ENCODE peak calls at places on chromosomes 13 and 19, in five cellular contexts. X is cardiac muscle cell, C is MCF 10A, T is GM23338, J is right lobe of liver. Z is an unnamed sample.

GRCh38 chr19:15836345-15836594 is 20.8 kb upstream of the OR10H1 start:
- DNase-seq in X (no peak), C (no peak), T (no peak), J (no peak), Z (no peak)

GRCh38 chr13:87792878-87793277 is 121.7 kb downstream of the SLITRK5 start:
- DNase-seq in X (no peak), C (no peak), T (peak), J (no peak), Z (no peak)

GRCh38 chr13:25292301-25292700 is 5.0 kb upstream of the MTMR6 start:
- DNase-seq in X (peak), C (no peak), T (peak), J (no peak), Z (no peak)

GRCh38 chr13:98549006-98549727 is 27.7 kb downstream of the STK24 start:
- DNase-seq in X (peak), C (peak), T (no peak), J (no peak), Z (no peak)

GRCh38 chr13:41905600-41906254 is 55.2 kb downstream of the VWA8 start:
- DNase-seq in X (peak), C (peak), T (peak), J (no peak), Z (peak)

GRCh38 chr13:30681489-30682242 is 53.7 kb upstream of the ALOX5AP start:
- DNase-seq in X (peak), C (no peak), T (no peak), J (no peak), Z (no peak)

GRCh38 chr13:80452279-80452678 is 111.4 kb upstream of the SPRY2 start:
- DNase-seq in X (no peak), C (no peak), T (no peak), J (no peak), Z (no peak)

GRCh38 chr13:49421391-49421790 is 22.5 kb downstream of the CAB39L start:
- DNase-seq in X (peak), C (peak), T (peak), J (peak), Z (no peak)

GRCh38 chr19:7200739-7201138 is 93.5 kb downstream of the INSR start:
- DNase-seq in X (no peak), C (peak), T (no peak), J (no peak), Z (no peak)

GRCh38 chr13:35146686-35147085 is 204.6 kb downstream of the NBEA start:
- DNase-seq in X (no peak), C (no peak), T (no peak), J (no peak), Z (no peak)

GRCh38 chr13:76647550-76647949 is 238.7 kb downstream of the KCTD12 start:
- DNase-seq in X (no peak), C (no peak), T (no peak), J (no peak), Z (no peak)

GRCh38 chr19:4139614-4140236 is 13.7 kb upstream of the CREB3L3 start:
- DNase-seq in X (peak), C (peak), T (peak), J (peak), Z (no peak)

GRCh38 chr13:51928231-51928630 is 66.5 kb downstream of the CCDC70 start:
- DNase-seq in X (no peak), C (no peak), T (no peak), J (no peak), Z (no peak)

DNA sequence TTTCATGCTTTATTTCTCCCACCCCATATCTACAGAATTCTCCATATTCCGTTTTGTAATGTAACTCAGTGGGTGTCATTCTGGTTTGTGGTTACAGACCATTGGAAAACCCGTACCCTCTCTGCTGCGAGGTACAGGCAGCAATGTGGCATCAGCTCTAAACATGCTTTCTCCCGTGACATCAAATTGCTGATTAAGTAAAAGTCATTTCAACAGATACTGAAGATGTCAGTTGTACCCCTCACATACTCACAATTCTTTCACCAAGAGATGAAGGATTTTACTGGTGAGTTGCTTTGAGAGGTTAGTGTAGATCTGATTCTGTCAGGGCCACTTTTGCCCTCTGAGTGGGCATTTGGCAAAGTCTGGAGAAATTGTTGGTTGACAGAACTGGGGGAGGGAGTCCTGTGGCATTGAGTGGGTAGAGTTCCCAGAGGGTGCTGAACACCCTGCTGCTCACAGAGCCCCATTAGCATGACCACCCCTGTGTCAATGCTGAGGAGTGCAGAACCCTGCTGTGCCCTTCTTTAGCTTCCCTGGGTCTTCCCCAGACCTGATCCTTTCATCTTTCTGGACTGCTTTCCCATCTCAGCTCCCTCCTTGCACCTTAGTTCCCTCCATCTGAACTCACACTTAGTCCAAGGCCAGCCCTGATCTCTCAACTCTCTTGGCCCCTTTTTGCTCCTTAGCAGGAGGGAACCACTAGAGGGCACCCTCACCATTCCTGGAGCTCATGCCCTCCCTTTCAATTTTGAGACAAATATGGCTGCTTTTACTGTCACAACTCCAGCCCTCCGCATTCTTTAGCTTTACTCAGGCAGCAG is 39.9 kb upstream of the CEACAM8 start:
- DNase-seq in X (peak), C (peak), T (peak), J (no peak), Z (no peak)
- TF ChIP-seq CTCF in X (peak), C (peak), T (peak), J (peak), Z (peak)

GRCh38 chr13:36839981-36840380 is 21.0 kb downstream of the RFXAP start:
- DNase-seq in X (no peak), C (no peak), T (no peak), J (no peak), Z (no peak)

GRCh38 chr13:36837354-36838092 is 18.5 kb downstream of the RFXAP start:
- DNase-seq in X (no peak), C (no peak), T (no peak), J (no peak), Z (no peak)

GRCh38 chr13:36839281-36839680 is 20.3 kb downstream of the RFXAP start:
- DNase-seq in X (no peak), C (no peak), T (no peak), J (no peak), Z (no peak)

GRCh38 chr13:36840718-36841250 is 21.8 kb downstream of the RFXAP start:
- DNase-seq in X (no peak), C (no peak), T (peak), J (no peak), Z (no peak)

GRCh38 chr13:36841411-36841810 is 22.4 kb downstream of the RFXAP start:
- DNase-seq in X (peak), C (no peak), T (no peak), J (no peak), Z (no peak)
- TF ChIP-seq CTCF in X (no peak), C (no peak), T (no peak), J (no peak), Z (peak)

DNA sequence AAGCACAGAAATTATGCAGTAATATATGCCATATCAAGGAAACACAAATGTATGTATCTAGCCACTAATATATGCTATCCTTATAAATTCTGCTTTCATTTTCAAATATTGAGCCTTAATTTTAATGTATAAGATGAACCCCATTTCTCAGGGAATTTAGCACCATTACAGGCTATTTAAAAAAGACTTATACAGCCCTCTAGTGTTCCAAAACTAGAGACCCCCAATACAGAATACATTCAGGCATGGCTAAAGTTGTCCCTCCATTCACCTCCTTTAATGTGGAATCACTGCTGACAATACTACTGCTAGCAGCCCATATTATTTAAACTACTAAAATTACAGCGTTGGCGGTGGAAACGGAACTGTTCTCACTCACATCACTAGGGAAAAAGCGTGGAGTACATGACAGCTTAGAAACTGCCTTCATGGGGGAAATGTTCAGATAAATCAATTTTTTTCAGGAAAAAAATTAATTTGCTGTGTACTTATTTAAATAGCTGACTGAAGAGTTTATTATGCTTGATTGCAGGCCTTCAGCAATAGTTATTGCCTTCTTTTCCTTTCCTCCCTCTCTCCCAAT is 541.0 kb downstream of the PCDH9 start:
- DNase-seq in X (peak), C (no peak), T (peak), J (no peak), Z (no peak)
- TF ChIP-seq CTCF in X (peak), C (peak), T (peak), J (no peak), Z (no peak)

GRCh38 chr19:46931197-46931596 is 70.4 kb downstream of the ARHGAP35 start:
- DNase-seq in X (no peak), C (no peak), T (no peak), J (no peak), Z (no peak)

GRCh38 chr19:46927106-46927505 is 66.3 kb downstream of the ARHGAP35 start:
- DNase-seq in X (no peak), C (peak), T (no peak), J (no peak), Z (no peak)

GRCh38 chr19:46927893-46928292 is 67.1 kb downstream of the ARHGAP35 start:
- DNase-seq in X (no peak), C (no peak), T (no peak), J (no peak), Z (no peak)

GRCh38 chr19:46926201-46927071 is 65.6 kb downstream of the ARHGAP35 start:
- DNase-seq in X (peak), C (peak), T (no peak), J (no peak), Z (no peak)

DNA sequence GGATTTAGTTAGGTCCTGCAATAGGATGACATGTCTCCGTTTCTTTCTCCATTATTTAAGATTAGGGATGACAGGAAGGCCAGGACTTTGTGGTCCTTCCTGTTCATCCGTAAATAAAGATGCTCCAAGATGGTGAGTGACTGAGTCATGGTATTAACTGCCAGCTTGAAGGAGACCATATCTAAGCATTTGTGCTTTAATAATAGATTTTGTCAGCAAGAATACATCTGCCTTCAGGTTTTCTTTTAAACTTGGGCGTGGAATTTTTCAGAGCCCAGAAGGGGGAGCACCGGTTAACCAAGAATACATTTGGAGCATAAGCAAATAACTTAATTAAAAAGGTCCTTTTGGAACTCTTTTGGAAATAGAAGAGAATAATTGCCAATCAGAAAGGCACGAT is 68.2 kb downstream of the ARHGAP35 start:
- DNase-seq in X (no peak), C (no peak), T (peak), J (no peak), Z (no peak)
- TF ChIP-seq CTCF in X (peak), C (no peak), T (peak), J (no peak), Z (no peak)

DNA sequence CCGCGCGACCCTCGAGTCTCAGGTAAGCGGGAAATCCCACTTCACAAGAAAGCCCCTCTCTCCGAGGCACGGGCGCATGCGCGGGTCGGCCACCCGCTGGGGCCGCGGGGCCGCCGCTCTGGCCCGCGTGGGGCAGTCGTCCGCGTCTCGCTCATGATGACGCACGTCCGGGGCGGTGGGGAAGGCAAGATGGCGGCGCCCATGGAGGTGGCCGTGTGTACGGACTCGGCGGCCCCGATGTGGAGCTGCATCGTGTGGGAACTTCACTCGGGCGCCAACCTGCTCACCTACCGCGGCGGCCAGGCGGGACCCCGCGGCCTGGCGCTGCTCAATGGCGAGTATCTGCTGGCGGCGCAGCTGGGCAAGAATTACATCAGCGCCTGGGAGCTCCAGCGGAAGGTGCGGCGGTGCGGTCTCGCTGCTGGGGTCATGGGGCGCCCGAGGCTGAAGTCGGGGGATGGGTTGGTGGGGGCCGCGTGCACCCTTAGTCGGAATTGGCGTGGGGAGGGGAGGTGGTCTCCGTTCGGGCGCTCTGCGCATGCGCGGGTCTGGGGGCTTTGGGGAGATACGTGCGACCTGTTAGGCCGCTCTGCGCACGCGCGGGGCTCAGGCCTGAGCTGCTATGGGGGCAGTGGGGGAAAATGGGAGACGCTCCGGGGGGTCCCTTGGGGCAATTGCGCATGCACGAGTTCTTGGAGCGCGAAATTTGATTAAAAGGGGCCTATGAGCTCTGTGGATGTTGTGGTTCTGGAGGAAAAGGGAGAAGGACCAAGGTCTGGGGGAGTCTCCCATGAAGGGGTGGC is at the start of gene WDR18:
- DNase-seq in X (peak), C (peak), T (peak), J (peak), Z (peak)
- TF ChIP-seq CTCF in X (peak), C (no peak), T (no peak), J (peak), Z (no peak)

GRCh38 chr19:44051654-44052402 is at the start of gene ZNF223:
- DNase-seq in X (peak), C (peak), T (peak), J (peak), Z (peak)

GRCh38 chr19:44061038-44061437 is 9.2 kb downstream of the ZNF223 start:
- DNase-seq in X (no peak), C (no peak), T (no peak), J (no peak), Z (no peak)

GRCh38 chr19:44059229-44059628 is 7.4 kb downstream of the ZNF223 start:
- DNase-seq in X (no peak), C (no peak), T (no peak), J (no peak), Z (no peak)

GRCh38 chr19:44050740-44051653 is 839 bp upstream of the ZNF223 start:
- DNase-seq in X (peak), C (no peak), T (peak), J (no peak), Z (no peak)

DNA sequence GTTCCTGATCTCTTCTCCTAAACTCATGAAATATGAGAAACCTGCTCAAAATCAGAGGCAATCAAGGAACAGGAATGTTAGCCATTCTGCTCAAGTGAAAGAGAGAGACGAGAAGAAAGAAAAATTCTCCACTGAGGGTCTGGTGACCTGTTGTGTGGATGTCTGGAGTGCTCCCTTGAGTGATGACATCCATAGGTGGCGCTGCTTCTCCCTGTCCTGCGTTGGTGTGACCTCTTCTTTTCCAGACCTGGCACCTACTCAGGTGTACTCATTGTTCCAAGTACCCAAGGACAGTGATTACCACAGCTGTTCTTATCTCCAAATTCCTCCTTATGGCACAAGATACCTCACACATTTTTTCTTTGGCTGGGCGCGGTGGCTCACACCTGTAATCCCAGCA is 4.0 kb downstream of the ZNF223 start:
- DNase-seq in X (no peak), C (no peak), T (peak), J (no peak), Z (no peak)
- TF ChIP-seq CTCF in X (no peak), C (no peak), T (peak), J (no peak), Z (no peak)

GRCh38 chr13:103788061-103788652 is 721.9 kb upstream of the SLC10A2 start:
- DNase-seq in X (no peak), C (peak), T (peak), J (no peak), Z (no peak)
- TF ChIP-seq CTCF in X (peak), C (peak), T (peak), J (peak), Z (peak)

GRCh38 chr13:96018135-96018534 is 35.1 kb downstream of the UGGT2 start:
- DNase-seq in X (no peak), C (no peak), T (no peak), J (no peak), Z (no peak)

GRCh38 chr13:96020941-96021340 is 32.3 kb downstream of the UGGT2 start:
- DNase-seq in X (no peak), C (no peak), T (no peak), J (no peak), Z (peak)

GRCh38 chr13:96025283-96025682 is 27.9 kb downstream of the UGGT2 start:
- DNase-seq in X (peak), C (no peak), T (no peak), J (no peak), Z (no peak)

DNA sequence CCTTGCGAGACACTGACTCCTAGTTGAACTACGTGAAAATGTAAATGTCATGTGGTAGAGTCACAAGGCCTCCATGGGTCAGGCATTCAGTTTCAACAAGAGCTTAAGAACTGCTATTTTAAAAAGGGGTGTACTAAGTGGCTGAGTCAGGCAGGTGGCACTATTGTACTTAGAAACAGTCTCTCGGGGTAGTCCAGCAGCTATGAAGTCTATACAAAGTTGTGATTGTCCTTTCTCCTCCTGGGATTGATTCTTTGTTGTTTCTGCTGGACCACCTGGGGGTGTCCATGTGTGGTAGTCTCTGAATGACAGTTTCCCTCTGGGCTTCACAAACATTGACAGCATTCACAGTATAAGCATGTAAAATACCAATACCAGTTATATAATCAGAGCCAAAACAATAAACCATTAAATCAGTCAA is 33.0 kb downstream of the UGGT2 start:
- DNase-seq in X (peak), C (peak), T (peak), J (no peak), Z (peak)
- TF ChIP-seq CTCF in X (peak), C (peak), T (peak), J (peak), Z (peak)

GRCh38 chr19:1609680-1610474 is 4.6 kb upstream of the UQCR11 start:
- DNase-seq in X (no peak), C (no peak), T (no peak), J (peak), Z (no peak)
- TF ChIP-seq CTCF in X (no peak), C (no peak), T (no peak), J (no peak), Z (no peak)